ENCODE peak calls at places on chromosome 6, in eight cellular contexts. Z is foreskin fibroblast, H is iPS DF 6.9, Y is EH, Q is kidney glomerular epithelial cell, F is HCEC 1CT, X is germinal center, I is G401. O is an unnamed sample.

GRCh38 chr6:12969933-12970332 is 253.4 kb downstream of the PHACTR1 start:
- DNase-seq in Z (peak; percentile 80), H (no peak), Y (peak; percentile 66), Q (peak; percentile 9), F (no peak), X (no peak), I (no peak), O (no peak)

GRCh38 chr6:105834548-105834947 is 251.6 kb upstream of the PRDM1 start:
- DNase-seq in Z (peak; percentile 20), H (no peak), Y (no peak), Q (no peak), F (no peak), X (no peak), I (no peak), O (no peak)

GRCh38 chr6:21942910-21943309 is 349.4 kb downstream of the SOX4 start:
- DNase-seq in Z (peak; percentile 48), H (no peak), Y (peak; percentile 72), Q (peak; percentile 75), F (no peak), X (no peak), I (no peak), O (no peak)

GRCh38 chr6:158958504-158959386 is 41.3 kb downstream of the RSPH3 start:
- DNase-seq in Z (no peak), H (no peak), Y (no peak), Q (no peak), F (no peak), X (peak; percentile 21), I (no peak), O (no peak)

GRCh38 chr6:32945106-32945761 is 4.4 kb upstream of the HLA-DMB start:
- DNase-seq in Z (peak; percentile 52), H (no peak), Y (no peak), Q (no peak), F (peak; percentile 44), X (peak; percentile 64), I (no peak), O (no peak)

GRCh38 chr6:8066108-8066507 is 1.9 kb upstream of the BLOC1S5 start:
- DNase-seq in Z (peak; percentile 6), H (no peak), Y (no peak), Q (no peak), F (no peak), X (no peak), I (no peak), O (no peak)

GRCh38 chr6:40894962-40895799 is 143.8 kb downstream of the UNC5CL start:
- DNase-seq in Z (peak; percentile 70), H (peak; percentile 50), Y (peak; percentile 74), Q (peak; percentile 59), F (no peak), X (no peak), I (no peak), O (peak; percentile 52)

GRCh38 chr6:108438918-108439317 is 121.8 kb upstream of the FOXO3 start:
- DNase-seq in Z (peak; percentile 63), H (no peak), Y (no peak), Q (no peak), F (no peak), X (no peak), I (no peak), O (no peak)

GRCh38 chr6:61745994-61746393 is 540.0 kb downstream of the KHDRBS2 start:
- DNase-seq in Z (no peak), H (no peak), Y (no peak), Q (no peak), F (no peak), X (no peak), I (no peak), O (no peak)

GRCh38 chr6:83546636-83547035 is 34.3 kb downstream of the PRSS35 start:
- DNase-seq in Z (no peak), H (no peak), Y (no peak), Q (no peak), F (no peak), X (no peak), I (no peak), O (no peak)

GRCh38 chr6:21537660-21538059 is 55.9 kb upstream of the SOX4 start:
- DNase-seq in Z (no peak), H (no peak), Y (no peak), Q (no peak), F (no peak), X (no peak), I (no peak), O (no peak)

GRCh38 chr6:149938571-149939462 is 3.0 kb upstream of the ULBP2 start:
- DNase-seq in Z (peak; percentile 50), H (no peak), Y (peak; percentile 41), Q (no peak), F (peak; percentile 10), X (peak; percentile 42), I (no peak), O (no peak)

GRCh38 chr6:52363222-52363867 is 1.4 kb downstream of the PAQR8 start:
- DNase-seq in Z (peak; percentile 20), H (no peak), Y (no peak), Q (no peak), F (no peak), X (no peak), I (peak; percentile 58), O (no peak)

O was measured in NT2/D1.